ENCODE peak calls at places on chromosomes 16 and 17, in ten cellular contexts. W is AG09309; H is epithelial cell of esophagus; O is spleen; M is CD4-positive, CD25-positive, alpha-beta regulatory T cell; B is ascending aorta; S is suprapubic skin; Y is fibroblast of mammary gland; Q is memory B cell; N is nucleus accumbens. T is an unnamed sample.

GRCh38 chr17:43042025-43042424 is 17.0 kb downstream of the RND2 start:
- DNase-seq in W (no peak), H (no peak), O (no peak), M (no peak), B (no peak), S (no peak), Y (no peak), Q (no peak), N (no peak), T (no peak)

GRCh38 chr17:29583324-29584248 is 5.9 kb downstream of the GIT1 start:
- DNase-seq in W (no peak), H (peak; percentile 96), O (no peak), M (no peak), B (no peak), S (no peak), Y (no peak), Q (no peak), N (no peak), T (no peak)

GRCh38 chr16:57570301-57571070 is 28.0 kb downstream of the ADGRG5 start:
- DNase-seq in W (no peak), H (no peak), O (no peak), M (no peak), B (no peak), S (no peak), Y (no peak), Q (no peak), N (no peak), T (no peak)

GRCh38 chr16:79716645-79717323 is 116.2 kb upstream of the MAF start:
- DNase-seq in W (no peak), H (no peak), O (no peak), M (peak; percentile 16), B (no peak), S (no peak), Y (no peak), Q (no peak), N (no peak), T (no peak)

GRCh38 chr16:28491080-28491969 is 549 bp downstream of the CLN3 start:
- DNase-seq in W (no peak), H (peak; percentile 39), O (peak; percentile 90), M (peak; percentile 29), B (no peak), S (no peak), Y (no peak), Q (no peak), N (no peak), T (no peak)

GRCh38 chr16:89358030-89359005 is 132.0 kb downstream of the ANKRD11 start:
- DNase-seq in W (no peak), H (no peak), O (peak; percentile 86), M (peak; percentile 89), B (no peak), S (no peak), Y (no peak), Q (no peak), N (no peak), T (peak; percentile 33)

GRCh38 chr16:57478396-57479024 is 7.8 kb downstream of the DOK4 start:
- DNase-seq in W (no peak), H (no peak), O (peak; percentile 37), M (no peak), B (no peak), S (no peak), Y (no peak), Q (no peak), N (no peak), T (no peak)

GRCh38 chr17:37564252-37564651 is 45.0 kb downstream of the SYNRG start:
- DNase-seq in W (no peak), H (no peak), O (no peak), M (no peak), B (no peak), S (no peak), Y (no peak), Q (no peak), N (no peak), T (no peak)

GRCh38 chr16:71895679-71896385 is 501 bp downstream of the IST1 start:
- DNase-seq in W (no peak), H (peak; percentile 52), O (peak; percentile 92), M (no peak), B (no peak), S (no peak), Y (peak; percentile 45), Q (no peak), N (peak; percentile 28), T (no peak)

GRCh38 chr16:78183886-78184553 is 84.6 kb downstream of the WWOX start:
- DNase-seq in W (no peak), H (no peak), O (no peak), M (no peak), B (no peak), S (no peak), Y (peak; percentile 5), Q (no peak), N (no peak), T (no peak)

GRCh38 chr16:7025616-7026190 is 306.9 kb upstream of the RBFOX1 start:
- DNase-seq in W (no peak), H (peak; percentile 27), O (peak; percentile 78), M (no peak), B (no peak), S (peak; percentile 79), Y (no peak), Q (no peak), N (peak; percentile 71), T (no peak)

GRCh38 chr16:26665166-26665939 is 401.4 kb upstream of the C16orf82 start:
- DNase-seq in W (no peak), H (no peak), O (no peak), M (no peak), B (no peak), S (no peak), Y (no peak), Q (no peak), N (no peak), T (no peak)

GRCh38 chr16:81707411-81708321 is 71.4 kb upstream of the PLCG2 start:
- DNase-seq in W (no peak), H (peak; percentile 30), O (peak; percentile 73), M (no peak), B (no peak), S (no peak), Y (peak; percentile 63), Q (no peak), N (no peak), T (no peak)

GRCh38 chr16:14015948-14016347 is 55.2 kb upstream of the MRTFB start:
- DNase-seq in W (peak; percentile 60), H (peak; percentile 89), O (no peak), M (no peak), B (no peak), S (no peak), Y (peak; percentile 97), Q (no peak), N (no peak), T (no peak)

GRCh38 chr16:4111748-4112696 is 4.2 kb downstream of the ADCY9 start:
- DNase-seq in W (no peak), H (no peak), O (peak; percentile 32), M (no peak), B (no peak), S (no peak), Y (peak; percentile 63), Q (no peak), N (no peak), T (no peak)

GRCh38 chr17:7834891-7835817 is 1.1 kb downstream of the KDM6B start:
- DNase-seq in W (peak; percentile 94), H (peak; percentile 99), O (peak; percentile 95), M (peak; percentile 92), B (peak; percentile 93), S (peak; percentile 99), Y (peak; percentile 96), Q (peak; percentile 87), N (peak; percentile 96), T (peak; percentile 72)

GRCh38 chr16:2473999-2474876 is 689 bp upstream of the TBC1D24 start:
- DNase-seq in W (no peak), H (peak; percentile 57), O (peak; percentile 90), M (peak; percentile 68), B (no peak), S (no peak), Y (no peak), Q (peak; percentile 50), N (peak; percentile 47), T (peak; percentile 54)

GRCh38 chr16:85004587-85005205 is 6.6 kb downstream of the ZDHHC7 start:
- DNase-seq in W (peak; percentile 55), H (peak; percentile 88), O (no peak), M (no peak), B (no peak), S (no peak), Y (peak; percentile 87), Q (no peak), N (no peak), T (no peak)

GRCh38 chr17:56521439-56522141 is 71.9 kb upstream of the NOG start:
- DNase-seq in W (no peak), H (no peak), O (no peak), M (no peak), B (no peak), S (no peak), Y (no peak), Q (no peak), N (peak; percentile 10), T (no peak)

GRCh38 chr16:67022531-67023214 is 6.3 kb upstream of the CBFB start:
- DNase-seq in W (no peak), H (no peak), O (no peak), M (no peak), B (no peak), S (no peak), Y (no peak), Q (no peak), N (no peak), T (no peak)

GRCh38 chr16:87365021-87365713 is 18.4 kb downstream of the FBXO31 start:
- DNase-seq in W (no peak), H (no peak), O (peak; percentile 54), M (no peak), B (no peak), S (no peak), Y (no peak), Q (no peak), N (no peak), T (no peak)

GRCh38 chr16:66058181-66058580 is 308.3 kb upstream of the CDH5 start:
- DNase-seq in W (peak; percentile 82), H (no peak), O (no peak), M (no peak), B (no peak), S (no peak), Y (peak; percentile 64), Q (no peak), N (no peak), T (no peak)

GRCh38 chr17:43324205-43324893 is 74.4 kb upstream of the ARL4D start:
- DNase-seq in W (no peak), H (no peak), O (peak; percentile 76), M (no peak), B (no peak), S (no peak), Y (no peak), Q (no peak), N (no peak), T (no peak)

GRCh38 chr16:29315916-29316517 is 90.5 kb downstream of the NPIPB11 start:
- DNase-seq in W (no peak), H (no peak), O (no peak), M (no peak), B (no peak), S (no peak), Y (no peak), Q (no peak), N (no peak), T (no peak)

GRCh38 chr17:74295625-74296547 is 21.9 kb downstream of the DNAI2 start:
- DNase-seq in W (no peak), H (peak; percentile 49), O (no peak), M (no peak), B (no peak), S (no peak), Y (peak; percentile 19), Q (no peak), N (no peak), T (no peak)

GRCh38 chr17:29576214-29577008 is 7.9 kb downstream of the TP53I13 start:
- DNase-seq in W (no peak), H (no peak), O (peak; percentile 75), M (no peak), B (no peak), S (peak; percentile 78), Y (no peak), Q (no peak), N (no peak), T (no peak)

GRCh38 chr16:75535901-75536300 is at the start of gene CHST5:
- DNase-seq in W (no peak), H (no peak), O (no peak), M (no peak), B (no peak), S (no peak), Y (no peak), Q (no peak), N (no peak), T (no peak)

GRCh38 chr16:87487361-87487924 is 5.4 kb downstream of the ZCCHC14 start:
- DNase-seq in W (no peak), H (peak; percentile 86), O (no peak), M (peak; percentile 86), B (no peak), S (no peak), Y (no peak), Q (no peak), N (peak; percentile 49), T (no peak)